ENCODE peak calls at places on chromosomes 11 and 22, in ten cellular contexts. P is GOT3; K is NCI-H345; I is NCI-H526; S is left lung; G is activated CD4-positive, alpha-beta T cell treated with anti-CD3 and anti-CD28 coated beads for 4 hours; C is GM23338; W is non-pigmented ciliary epithelial cell; N is NCI-H1436; Z is stimulated activated CD4-positive, alpha-beta T cell treated with anti-CD3 and anti-CD28 coated beads, Interleukin-15, amount 100 ng/mL, for 48 hours. J is an unnamed sample.
A peak's percentile ranks its signal among the peaks of the same experiment; 100 is the strongest.

GRCh38 chr11:131624526-131624925 is 254.1 kb downstream of the NTM start:
- DNase-seq in P (peak; percentile 0), K (no peak), I (no peak), S (no peak), G (no peak), C (no peak), W (no peak), N (no peak), Z (no peak), J (no peak)

GRCh38 chr11:62823677-62824076 is 8.2 kb downstream of the STX5 start:
- DNase-seq in P (no peak), K (no peak), I (no peak), S (no peak), G (no peak), C (no peak), W (no peak), N (no peak), Z (no peak), J (no peak)

GRCh38 chr22:44398791-44399190 is 86.0 kb upstream of the SHISAL1 start:
- DNase-seq in P (no peak), K (no peak), I (no peak), S (peak; percentile 12), G (no peak), C (no peak), W (no peak), N (no peak), Z (no peak), J (no peak)

GRCh38 chr11:31813242-31813960 is 2.3 kb upstream of the PAX6 start:
- DNase-seq in P (no peak), K (no peak), I (no peak), S (no peak), G (no peak), C (peak; percentile 58), W (no peak), N (no peak), Z (no peak), J (no peak)

GRCh38 chr11:72605958-72606357 is 68.3 kb downstream of the PDE2A start:
- DNase-seq in P (no peak), K (no peak), I (no peak), S (no peak), G (no peak), C (no peak), W (no peak), N (no peak), Z (no peak), J (no peak)

GRCh38 chr11:59866397-59866796 is at the start of gene TCN1:
- DNase-seq in P (no peak), K (no peak), I (no peak), S (no peak), G (no peak), C (no peak), W (no peak), N (no peak), Z (no peak), J (no peak)

GRCh38 chr22:42720263-42721044 is at the start of gene A4GALT:
- DNase-seq in P (no peak), K (no peak), I (no peak), S (no peak), G (no peak), C (peak; percentile 54), W (no peak), N (no peak), Z (no peak), J (no peak)

GRCh38 chr11:132058211-132058772 is 687.9 kb downstream of the NTM start:
- DNase-seq in P (no peak), K (no peak), I (no peak), S (no peak), G (no peak), C (peak; percentile 44), W (peak; percentile 79), N (no peak), Z (no peak), J (no peak)

GRCh38 chr11:34747261-34747660 is 126.4 kb downstream of the EHF start:
- DNase-seq in P (no peak), K (no peak), I (no peak), S (no peak), G (no peak), C (no peak), W (no peak), N (no peak), Z (no peak), J (no peak)

GRCh38 chr22:31102441-31103081 is 4.8 kb downstream of the SELENOM start:
- DNase-seq in P (peak; percentile 80), K (no peak), I (no peak), S (peak; percentile 73), G (no peak), C (no peak), W (peak; percentile 70), N (no peak), Z (no peak), J (peak; percentile 61)

GRCh38 chr22:20226077-20226716 is 41.9 kb downstream of the RTN4R start:
- DNase-seq in P (no peak), K (no peak), I (no peak), S (no peak), G (no peak), C (peak; percentile 60), W (no peak), N (no peak), Z (no peak), J (no peak)

GRCh38 chr11:112179601-112180000 is 4.3 kb downstream of the BCO2 start:
- DNase-seq in P (no peak), K (no peak), I (no peak), S (no peak), G (no peak), C (no peak), W (no peak), N (no peak), Z (no peak), J (no peak)

GRCh38 chr11:78319453-78319955 is 98.1 kb downstream of the GAB2 start:
- DNase-seq in P (no peak), K (no peak), I (no peak), S (no peak), G (no peak), C (no peak), W (no peak), N (no peak), Z (no peak), J (no peak)

GRCh38 chr11:72225411-72225951 is 914 bp downstream of the INPPL1 start:
- DNase-seq in P (no peak), K (no peak), I (no peak), S (no peak), G (peak; percentile 35), C (peak; percentile 27), W (no peak), N (no peak), Z (no peak), J (no peak)

GRCh38 chr11:48096588-48097525 is 116.5 kb downstream of the PTPRJ start:
- DNase-seq in P (no peak), K (no peak), I (no peak), S (no peak), G (no peak), C (peak; percentile 61), W (no peak), N (no peak), Z (no peak), J (no peak)

GRCh38 chr11:35751664-35752061 is 89.1 kb downstream of the TRIM44 start:
- DNase-seq in P (no peak), K (no peak), I (no peak), S (no peak), G (no peak), C (no peak), W (no peak), N (no peak), Z (no peak), J (no peak)

GRCh38 chr11:130227373-130227772 is 67.8 kb downstream of the ST14 start:
- DNase-seq in P (no peak), K (no peak), I (no peak), S (no peak), G (no peak), C (no peak), W (no peak), N (no peak), Z (no peak), J (no peak)

J was measured in retinal pigment epithelial cell.